ENCODE peak calls at places on chromosomes 12 and 14, in seven cellular contexts. W, Y, V, N, E, C and X are unnamed samples.

GRCh38 chr12:96219700-96220206 is 25.6 kb downstream of the ELK3 start:
- DNase-seq in Y (peak), C (no peak), W (no peak), V (peak), E (peak), N (no peak), X (peak)

GRCh38 chr12:108483213-108483920 is 31.7 kb upstream of the FICD start:
- DNase-seq in C (no peak), E (no peak), N (no peak), W (no peak), Y (no peak), V (no peak), X (no peak)

GRCh38 chr14:83874662-83875061 is 1655.3 kb upstream of the FLRT2 start:
- DNase-seq in W (no peak), V (peak), N (no peak), E (no peak), C (no peak), Y (no peak), X (no peak)

GRCh38 chr12:113173081-113173698 is 12.1 kb downstream of the DDX54 start:
- DNase-seq in W (no peak), V (no peak), N (no peak), Y (no peak), E (no peak), C (no peak), X (no peak)

GRCh38 chr14:22737052-22737451 is 29.4 kb upstream of the OXA1L start:
- DNase-seq in N (no peak), C (no peak), E (no peak), V (no peak), Y (no peak), W (no peak), X (no peak)

GRCh38 chr14:64857979-64858740 is 21.5 kb downstream of the SPTB start:
- DNase-seq in N (no peak), E (no peak), Y (no peak), V (no peak), C (no peak), W (no peak), X (no peak)

GRCh38 chr12:113259499-113259953 is 38.3 kb downstream of the TPCN1 start:
- DNase-seq in N (peak), Y (no peak), W (peak), C (peak), V (no peak), E (no peak), X (no peak)

GRCh38 chr12:70317781-70318180 is 48.3 kb upstream of the KCNMB4 start:
- DNase-seq in W (no peak), Y (no peak), V (no peak), C (no peak), E (no peak), N (no peak), X (no peak)

GRCh38 chr12:126290456-126290855 is 1225.2 kb downstream of the AACS start:
- DNase-seq in C (no peak), W (no peak), Y (no peak), N (no peak), E (no peak), V (no peak), X (no peak)

GRCh38 chr14:90697577-90698206 is 118.5 kb downstream of the TTC7B start:
- DNase-seq in V (peak), N (peak), Y (peak), W (peak), E (peak), C (peak), X (peak)

GRCh38 chr14:106586098-106586704 is 1059.8 kb downstream of the TMEM121 start:
- DNase-seq in C (peak), N (no peak), Y (no peak), W (no peak), E (no peak), V (no peak), X (no peak)

GRCh38 chr12:63348544-63348943 is 197.5 kb upstream of the AVPR1A start:
- DNase-seq in V (no peak), Y (no peak), C (no peak), E (no peak), N (no peak), W (no peak), X (no peak)

GRCh38 chr12:43766291-43766690 is 7.5 kb downstream of the IRAK4 start:
- DNase-seq in C (no peak), E (peak), V (peak), Y (peak), W (no peak), N (no peak), X (no peak)

DNA sequence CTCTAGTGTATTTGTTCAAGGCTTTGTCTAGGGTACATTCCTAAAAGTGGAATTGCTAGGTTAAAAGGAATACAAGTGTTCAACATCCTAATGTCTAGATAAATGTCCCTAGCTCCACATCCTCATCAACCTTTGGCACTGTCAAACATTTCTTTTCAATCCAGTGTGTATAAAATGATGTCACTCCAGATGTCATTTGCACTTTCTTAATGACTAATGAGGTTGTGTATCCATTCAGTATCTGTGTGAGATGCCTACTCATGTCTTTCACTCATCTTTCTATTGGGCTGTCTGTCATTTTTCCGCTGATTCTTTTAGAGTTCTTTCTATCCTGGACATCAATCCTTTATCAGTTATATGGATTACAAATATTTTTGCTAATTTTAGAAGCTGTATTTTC is 43.3 kb downstream of the ARMH4 start:
- DNase-seq in Y (no peak), E (no peak), N (no peak), W (no peak), C (no peak), V (no peak), X (no peak)
- H3K27ac ChIP-seq in Y (no peak), E (no peak), N (no peak), W (no peak), C (no peak), V (no peak), X (no peak)

GRCh38 chr12:11227373-11227772 is 40.6 kb upstream of the TAS2R42 start:
- DNase-seq in W (no peak), C (no peak), Y (no peak), N (no peak), V (no peak), E (no peak), X (no peak)

DNA sequence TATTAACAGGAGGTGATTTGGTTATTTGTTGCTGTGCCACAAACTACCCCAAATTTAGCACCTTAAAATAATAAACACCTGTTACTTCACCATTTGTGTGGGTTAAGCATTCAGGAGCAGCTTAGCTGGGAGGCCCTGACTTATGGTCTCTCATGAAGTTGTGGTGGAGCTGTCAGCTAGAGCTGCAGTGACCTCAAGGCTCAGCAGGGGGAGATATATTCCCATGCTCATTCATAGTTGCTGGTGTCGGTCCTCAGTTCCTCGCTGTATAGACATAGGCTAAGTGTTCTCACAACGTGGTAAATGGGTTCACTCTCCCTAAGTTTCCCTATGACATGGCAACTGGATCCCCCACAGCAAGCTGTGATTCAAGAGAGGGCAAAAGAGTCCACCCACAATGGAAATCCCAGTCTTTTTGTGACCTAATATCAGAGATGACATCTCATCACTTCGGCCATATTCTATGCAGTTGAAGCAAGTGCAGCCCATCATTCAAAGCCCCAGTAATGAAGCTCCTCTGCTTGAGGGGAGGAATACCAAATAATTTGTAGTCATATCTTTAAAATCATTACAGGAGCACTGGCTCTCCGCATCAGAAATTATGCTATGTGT is 41.1 kb downstream of the PRB3 start:
- DNase-seq in V (peak), Y (peak), N (no peak), C (peak), W (no peak), E (peak), X (no peak)
- TF ChIP-seq CTCF in V (peak), Y (peak), N (peak), C (no peak), W (no peak), E (peak), X (peak)

DNA sequence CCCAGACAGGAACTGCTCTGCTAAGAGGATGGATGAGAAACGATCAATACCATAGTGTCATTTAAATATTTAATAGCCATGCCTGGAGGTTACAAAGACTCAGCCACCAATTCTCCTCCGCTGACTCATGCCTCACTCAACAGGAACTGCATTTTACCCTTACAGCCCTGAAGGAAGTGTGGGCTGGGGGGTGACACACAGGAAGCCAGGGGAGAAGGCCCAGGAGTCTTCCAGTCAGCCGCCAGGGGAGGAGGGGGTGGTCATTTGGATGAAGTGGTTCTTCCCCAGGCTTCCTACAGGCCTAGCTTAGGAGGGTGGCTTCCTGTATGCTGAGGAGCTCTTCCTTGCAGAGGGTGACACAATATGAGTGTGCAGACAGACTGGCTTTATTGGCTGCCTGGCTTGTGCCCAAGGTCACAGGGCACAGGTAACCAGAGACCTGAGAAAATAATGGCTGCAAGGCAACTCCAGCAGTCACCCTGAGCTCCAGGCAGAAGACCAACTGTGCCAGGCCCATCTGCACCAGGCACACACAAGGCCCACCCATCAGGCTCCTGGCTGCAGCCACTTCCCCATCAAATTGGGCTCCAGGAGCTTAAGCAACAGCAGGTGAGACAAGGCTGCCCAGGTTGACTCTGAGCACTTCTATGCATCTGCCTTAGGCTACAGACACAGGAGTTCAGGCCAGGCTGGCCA is 30.6 kb upstream of the RPLP0 start:
- DNase-seq in W (no peak), E (peak), N (no peak), C (peak), V (peak), Y (peak), X (peak)
- H3K4me3 ChIP-seq in W (no peak), E (peak), N (peak), C (no peak), V (no peak), Y (peak), X (no peak)

GRCh38 chr14:76810953-76811400 is 1.7 kb downstream of the ANGEL1 start:
- DNase-seq in Y (peak), E (peak), W (no peak), C (no peak), N (no peak), V (peak), X (peak)
- H3K27ac ChIP-seq in Y (no peak), E (no peak), W (peak), C (peak), N (peak), V (no peak), X (no peak)

GRCh38 chr14:21572604-21573003 is 7.3 kb downstream of the OR10G3 start:
- DNase-seq in N (no peak), C (no peak), E (no peak), Y (no peak), W (no peak), V (no peak), X (no peak)
- TF ChIP-seq CTCF in N (no peak), C (no peak), E (no peak), Y (no peak), W (no peak), V (no peak), X (no peak)